ENCODE peak calls at places on chromosomes 2 and 18, in six cellular contexts. F is CD8-positive, alpha-beta T cell; K is uterus; N is left ventricle myocardium inferior; V is tibial artery; S is A549. Y is an unnamed sample.

GRCh38 chr2:225649274-225649673 is 249.8 kb downstream of the NYAP2 start:
- DNase-seq in N (no peak), V (no peak), K (no peak), F (no peak), S (no peak), Y (no peak)

GRCh38 chr2:197297262-197297661 is 13.3 kb downstream of the ANKRD44 start:
- DNase-seq in N (no peak), K (no peak), S (no peak), V (no peak), F (no peak), Y (no peak)

GRCh38 chr2:15242936-15243461 is 318.1 kb downstream of the NBAS start:
- DNase-seq in V (no peak), N (no peak), S (no peak), K (no peak), F (no peak), Y (no peak)

GRCh38 chr2:31979966-31980365 is 30.8 kb downstream of the MEMO1 start:
- DNase-seq in N (no peak), V (no peak), F (no peak), K (no peak), S (no peak), Y (no peak)

GRCh38 chr2:20692081-20692480 is 25.1 kb downstream of the GDF7 start:
- DNase-seq in V (no peak), S (no peak), K (no peak), F (no peak), N (no peak), Y (no peak)

GRCh38 chr2:203330434-203330833 is 2.2 kb downstream of the ABI2 start:
- DNase-seq in F (no peak), K (no peak), V (no peak), N (no peak), S (peak), Y (no peak)

GRCh38 chr2:88187038-88187676 is 17.0 kb downstream of the THNSL2 start:
- DNase-seq in N (peak), V (no peak), K (peak), S (peak), F (no peak), Y (no peak)

GRCh38 chr2:147456729-147457128 is 388.1 kb upstream of the ACVR2A start:
- DNase-seq in N (no peak), S (no peak), K (no peak), F (no peak), V (no peak), Y (peak)

GRCh38 chr2:169362346-169363026 is at the start of gene LRP2:
- DNase-seq in F (peak), N (no peak), S (no peak), K (no peak), V (no peak), Y (no peak)

GRCh38 chr2:56739421-56739820 is 555.6 kb downstream of the CCDC85A start:
- DNase-seq in K (no peak), S (no peak), V (no peak), N (no peak), F (no peak), Y (no peak)

GRCh38 chr2:97871096-97871780 is 124.5 kb downstream of the TMEM131 start:
- DNase-seq in V (no peak), F (no peak), K (no peak), S (no peak), N (no peak), Y (no peak)

GRCh38 chr2:97870396-97870843 is 125.3 kb downstream of the TMEM131 start:
- DNase-seq in V (no peak), S (no peak), K (no peak), N (no peak), F (no peak), Y (peak)

GRCh38 chr2:97863829-97864228 is 131.9 kb downstream of the TMEM131 start:
- DNase-seq in K (no peak), V (no peak), S (no peak), F (no peak), N (no peak), Y (no peak)

GRCh38 chr2:97869722-97870346 is 125.9 kb downstream of the TMEM131 start:
- DNase-seq in F (no peak), K (no peak), V (no peak), S (no peak), N (no peak), Y (no peak)

DNA sequence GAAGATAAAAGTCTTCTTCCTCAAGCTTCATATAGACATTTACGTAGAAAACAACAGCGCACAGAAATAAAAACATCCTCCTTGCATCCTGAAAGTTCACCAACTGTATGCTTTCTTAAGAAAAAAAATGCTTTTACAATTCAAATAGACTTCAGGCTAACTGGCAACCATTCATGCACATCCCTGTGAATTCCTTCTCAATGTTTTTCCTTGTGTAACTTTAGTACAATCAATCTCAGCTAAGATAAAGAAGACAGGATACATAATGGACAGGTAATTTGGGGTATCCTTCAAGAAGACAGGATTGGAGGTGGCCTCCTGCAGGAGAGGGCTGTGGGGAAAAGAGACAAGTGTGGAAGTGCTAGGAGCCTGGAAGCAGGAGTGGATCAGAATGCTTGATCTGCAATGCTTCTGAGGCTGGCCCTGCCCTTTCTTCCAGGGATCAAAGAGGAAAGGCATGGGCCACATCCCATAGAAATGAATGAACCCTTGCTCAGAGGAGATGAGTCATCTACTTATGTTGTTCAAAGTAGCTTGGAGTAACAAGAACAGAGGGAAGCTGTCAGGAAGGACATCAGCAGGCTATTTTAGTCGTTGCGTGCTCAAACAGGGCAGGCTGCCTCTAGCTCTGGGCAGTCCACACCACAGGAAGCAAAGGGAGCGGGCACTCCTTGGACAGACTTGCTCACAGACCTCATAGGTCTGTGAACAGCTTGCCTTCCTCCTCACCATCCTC is 126.6 kb downstream of the TMEM131 start:
- DNase-seq in K (no peak), N (peak), V (no peak), F (no peak), S (peak), Y (peak)
- H3K27ac ChIP-seq in K (no peak), N (peak), V (no peak), F (no peak), S (peak), Y (no peak)

GRCh38 chr2:18860179-18860578 is 270.8 kb upstream of the NT5C1B start:
- DNase-seq in K (no peak), N (no peak), F (no peak), V (no peak), S (no peak), Y (no peak)

GRCh38 chr2:18856766-18857165 is 267.4 kb upstream of the NT5C1B start:
- DNase-seq in F (no peak), N (no peak), V (no peak), K (no peak), S (no peak), Y (no peak)

GRCh38 chr2:18849841-18850578 is 260.6 kb upstream of the NT5C1B start:
- DNase-seq in F (no peak), K (no peak), N (no peak), S (no peak), V (no peak), Y (no peak)

GRCh38 chr2:18855027-18855426 is 265.7 kb upstream of the NT5C1B start:
- DNase-seq in V (no peak), N (no peak), K (no peak), F (no peak), S (peak), Y (peak)
- TF ChIP-seq CTCF in V (peak), N (peak), K (no peak), F (no peak), S (peak), Y (peak)

GRCh38 chr18:55589625-55590291 is 1.8 kb upstream of the TCF4 start:
- DNase-seq in S (peak), F (peak), N (peak), K (peak), V (peak), Y (peak)
- H3K27ac ChIP-seq in S (peak), F (no peak), N (peak), K (peak), V (peak), Y (peak)

GRCh38 chr2:105344704-105345345 is 7.5 kb downstream of the C2orf49 start:
- DNase-seq in V (no peak), K (no peak), N (no peak), F (no peak), S (peak), Y (no peak)
- TF ChIP-seq CTCF in V (peak), K (peak), N (peak), F (peak), S (peak), Y (peak)

DNA sequence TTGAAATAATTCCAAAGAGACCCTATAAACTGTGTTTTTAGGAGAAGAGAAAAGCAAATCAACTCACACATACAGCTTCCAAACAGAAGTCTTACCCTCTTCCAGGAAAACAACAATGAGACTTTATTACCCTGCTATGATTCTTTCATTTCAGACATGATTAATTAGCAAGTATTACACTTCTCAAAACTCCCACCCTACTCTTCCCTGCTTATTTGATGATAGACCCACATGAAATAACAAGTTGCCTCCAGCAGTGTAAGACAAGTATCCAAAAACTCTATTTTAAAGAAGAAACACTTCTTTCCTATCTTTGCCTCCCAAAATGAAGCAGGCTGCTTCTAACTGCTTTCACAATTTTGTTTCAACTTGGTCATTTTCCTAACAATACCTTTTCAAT is 4.1 kb downstream of the FIGN start:
- DNase-seq in N (no peak), V (no peak), F (no peak), S (no peak), K (no peak), Y (no peak)
- H3K27ac ChIP-seq in N (peak), V (peak), F (no peak), S (no peak), K (peak), Y (no peak)

DNA sequence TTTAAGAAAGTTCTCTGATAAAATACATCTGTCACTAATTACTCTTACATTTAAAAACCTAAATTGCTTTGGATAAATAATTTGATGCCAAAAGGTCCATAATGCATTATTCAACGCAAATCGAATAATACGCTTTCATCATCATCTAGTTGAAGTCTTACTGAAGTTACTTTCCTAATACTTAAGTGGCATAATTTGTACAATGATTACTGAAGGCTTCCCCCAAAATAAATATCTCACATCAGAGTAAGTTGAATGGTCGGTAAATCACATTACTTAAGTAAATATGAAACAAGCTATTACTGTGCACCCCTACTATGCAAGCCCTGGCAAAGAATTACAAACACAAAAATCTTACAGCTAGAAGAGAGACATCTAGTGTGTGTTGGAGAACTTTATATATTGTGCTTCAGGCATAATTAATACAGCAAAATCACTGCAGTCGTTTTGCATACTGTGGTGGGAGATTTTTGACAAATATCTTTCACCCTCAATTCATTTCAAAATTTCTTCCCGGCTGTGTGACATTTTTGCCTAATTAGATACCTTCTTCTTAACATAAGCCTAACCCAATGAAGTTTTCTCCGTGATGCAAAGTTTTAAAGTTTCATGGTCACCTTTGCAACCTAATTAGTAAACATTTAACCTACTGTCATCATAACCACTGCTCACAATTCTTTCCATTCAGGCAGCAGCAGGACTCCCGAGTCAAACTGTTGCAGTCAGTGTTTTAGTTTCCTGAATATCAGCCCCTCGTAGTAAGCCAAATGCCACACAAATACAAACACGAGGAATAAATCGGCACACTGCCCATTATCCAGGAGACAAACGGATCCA is 106.0 kb upstream of the KCTD1 start:
- DNase-seq in N (no peak), K (no peak), S (no peak), V (no peak), F (no peak), Y (no peak)
- TF ChIP-seq CTCF in N (no peak), K (no peak), S (peak), V (no peak), F (no peak), Y (peak)